ENCODE peak calls at places on chromosome 11, in four cellular contexts. One of them, this sample, is unnamed.

GRCh38 chr11:114197799-114198500 is 98.2 kb upstream of the NNMT start:
- DNase-seq in SK-N-SH: no peak
- DNase-seq in HepG2: no peak
- DNase-seq in GM12878: no peak
- DNase-seq in this sample: no peak

GRCh38 chr11:69425895-69426544 is 55.4 kb upstream of the LINC01488 start:
- DNase-seq in SK-N-SH: no peak
- DNase-seq in HepG2: no peak
- DNase-seq in GM12878: no peak
- DNase-seq in this sample: no peak

GRCh38 chr11:33025339-33025722 is 9.7 kb downstream of the DEPDC7 start:
- DNase-seq in SK-N-SH: no peak
- DNase-seq in HepG2: no peak
- DNase-seq in GM12878: no peak
- DNase-seq in this sample: no peak

GRCh38 chr11:77381749-77382693 is 80.5 kb upstream of the GDPD4 start:
- DNase-seq in SK-N-SH: no peak
- DNase-seq in HepG2: no peak
- DNase-seq in GM12878: no peak
- DNase-seq in this sample: no peak

GRCh38 chr11:19508166-19508565 is 204.5 kb upstream of the NAV2 start:
- DNase-seq in SK-N-SH: no peak
- DNase-seq in HepG2: peak
- DNase-seq in GM12878: no peak
- DNase-seq in this sample: peak

GRCh38 chr11:45803981-45804805 is 756 bp upstream of the SLC35C1 start:
- DNase-seq in SK-N-SH: peak
- DNase-seq in HepG2: peak
- DNase-seq in GM12878: no peak
- DNase-seq in this sample: peak

GRCh38 chr11:32931605-32932004 is 39.0 kb downstream of the QSER1 start:
- DNase-seq in SK-N-SH: no peak
- DNase-seq in HepG2: no peak
- DNase-seq in GM12878: no peak
- DNase-seq in this sample: no peak

GRCh38 chr11:121520243-121521144 is 67.7 kb upstream of the SORL1-AS1 start:
- DNase-seq in SK-N-SH: no peak
- DNase-seq in HepG2: no peak
- DNase-seq in GM12878: no peak
- DNase-seq in this sample: no peak

GRCh38 chr11:12731841-12732336 is 57.7 kb downstream of the TEAD1 start:
- DNase-seq in SK-N-SH: no peak
- DNase-seq in HepG2: no peak
- DNase-seq in GM12878: no peak
- DNase-seq in this sample: no peak

GRCh38 chr11:61482513-61482912 is 26.0 kb upstream of the LRRC10B start:
- DNase-seq in SK-N-SH: peak
- DNase-seq in HepG2: no peak
- DNase-seq in GM12878: no peak
- DNase-seq in this sample: peak

GRCh38 chr11:134418119-134418840 is 6.2 kb upstream of the B3GAT1 start:
- DNase-seq in SK-N-SH: peak
- DNase-seq in HepG2: no peak
- DNase-seq in GM12878: no peak
- DNase-seq in this sample: no peak

GRCh38 chr11:18203723-18204122 is 31.1 kb downstream of the MRGPRX4 start:
- DNase-seq in SK-N-SH: peak
- DNase-seq in HepG2: peak
- DNase-seq in GM12878: no peak
- DNase-seq in this sample: peak

GRCh38 chr11:94796863-94797262 is 28.7 kb downstream of the AMOTL1 start:
- DNase-seq in SK-N-SH: no peak
- DNase-seq in HepG2: no peak
- DNase-seq in GM12878: no peak
- DNase-seq in this sample: no peak

GRCh38 chr11:60933416-60933815 is 9.2 kb downstream of the TMEM132A start:
- DNase-seq in SK-N-SH: no peak
- DNase-seq in HepG2: no peak
- DNase-seq in GM12878: no peak
- DNase-seq in this sample: no peak

GRCh38 chr11:132639986-132640385 is 892.3 kb downstream of the OPCML start:
- DNase-seq in SK-N-SH: no peak
- DNase-seq in HepG2: no peak
- DNase-seq in GM12878: no peak
- DNase-seq in this sample: no peak

GRCh38 chr11:103942646-103943045 is 93.8 kb upstream of the DDI1 start:
- DNase-seq in SK-N-SH: no peak
- DNase-seq in HepG2: no peak
- DNase-seq in GM12878: no peak
- DNase-seq in this sample: no peak

GRCh38 chr11:122197055-122197987 is 81.3 kb upstream of the BLID start:
- DNase-seq in SK-N-SH: no peak
- DNase-seq in HepG2: peak
- DNase-seq in GM12878: no peak
- DNase-seq in this sample: peak

GRCh38 chr11:125481531-125481930 is 14.5 kb downstream of the FEZ1 start:
- DNase-seq in SK-N-SH: peak
- DNase-seq in HepG2: no peak
- DNase-seq in GM12878: no peak
- DNase-seq in this sample: no peak
- TF ChIP-seq PBX3 in SK-N-SH: no peak
- TF ChIP-seq PBX3 in HepG2: no peak
- TF ChIP-seq PBX3 in GM12878: no peak
- TF ChIP-seq PBX3 in this sample: no peak

DNA sequence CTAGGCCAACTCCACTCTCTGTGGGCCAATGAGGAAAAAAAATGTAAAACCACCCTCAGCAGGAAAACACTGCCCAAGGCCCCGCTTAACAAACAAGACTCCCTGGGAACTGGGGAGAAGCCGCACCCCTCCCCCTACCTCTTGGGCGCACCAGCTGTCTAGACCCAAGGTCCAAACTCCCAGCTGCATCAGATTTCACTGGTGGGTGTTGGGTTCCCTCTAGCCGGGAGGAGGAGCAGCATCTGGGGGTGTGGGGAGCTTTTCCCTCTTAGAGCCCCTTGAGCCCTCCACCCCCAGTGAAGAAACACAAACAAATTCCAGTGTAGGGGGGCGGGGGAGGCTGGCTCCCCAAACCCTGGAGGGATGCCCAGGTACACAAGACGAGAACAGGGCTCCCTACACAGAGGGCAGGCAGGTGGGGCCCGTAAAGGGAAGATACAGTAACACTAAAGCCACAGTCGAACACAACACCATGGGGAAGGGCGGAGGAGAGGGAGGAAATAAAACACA is 64.9 kb downstream of the NECTIN1 start:
- DNase-seq in SK-N-SH: no peak
- DNase-seq in HepG2: peak
- DNase-seq in GM12878: no peak
- DNase-seq in this sample: no peak
- TF ChIP-seq MAX in SK-N-SH: no peak
- TF ChIP-seq MAX in HepG2: no peak
- TF ChIP-seq MAX in GM12878: no peak
- TF ChIP-seq MAX in this sample: no peak

DNA sequence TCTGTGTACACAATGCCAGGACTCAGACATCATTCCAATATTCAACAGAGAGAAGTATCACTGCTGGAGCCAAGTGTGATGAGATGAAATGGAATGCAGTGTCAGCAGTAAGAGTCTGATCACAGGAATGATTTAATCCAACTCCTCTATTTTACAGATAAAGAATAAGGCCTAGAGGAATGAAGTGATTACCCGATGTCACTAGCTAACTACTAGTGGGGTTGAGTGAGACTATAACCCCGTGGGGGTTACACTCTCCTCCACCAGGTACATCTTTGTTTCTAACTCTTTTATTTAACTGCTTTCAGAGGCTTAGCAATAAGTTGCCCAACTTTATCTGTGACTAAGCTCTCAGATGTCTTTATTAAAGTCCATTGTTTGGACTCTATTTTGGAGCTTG is 94.2 kb upstream of the FAT3 start:
- DNase-seq in SK-N-SH: no peak
- DNase-seq in HepG2: no peak
- DNase-seq in GM12878: no peak
- DNase-seq in this sample: no peak
- TF ChIP-seq PBX3 in SK-N-SH: peak
- TF ChIP-seq PBX3 in HepG2: no peak
- TF ChIP-seq PBX3 in GM12878: no peak
- TF ChIP-seq PBX3 in this sample: no peak

GRCh38 chr11:1555713-1556153 is 16.3 kb downstream of the DUSP8 start:
- DNase-seq in SK-N-SH: no peak
- DNase-seq in HepG2: no peak
- DNase-seq in GM12878: no peak
- DNase-seq in this sample: no peak
- TF ChIP-seq MAX in SK-N-SH: no peak
- TF ChIP-seq MAX in HepG2: no peak
- TF ChIP-seq MAX in GM12878: no peak
- TF ChIP-seq MAX in this sample: no peak

DNA sequence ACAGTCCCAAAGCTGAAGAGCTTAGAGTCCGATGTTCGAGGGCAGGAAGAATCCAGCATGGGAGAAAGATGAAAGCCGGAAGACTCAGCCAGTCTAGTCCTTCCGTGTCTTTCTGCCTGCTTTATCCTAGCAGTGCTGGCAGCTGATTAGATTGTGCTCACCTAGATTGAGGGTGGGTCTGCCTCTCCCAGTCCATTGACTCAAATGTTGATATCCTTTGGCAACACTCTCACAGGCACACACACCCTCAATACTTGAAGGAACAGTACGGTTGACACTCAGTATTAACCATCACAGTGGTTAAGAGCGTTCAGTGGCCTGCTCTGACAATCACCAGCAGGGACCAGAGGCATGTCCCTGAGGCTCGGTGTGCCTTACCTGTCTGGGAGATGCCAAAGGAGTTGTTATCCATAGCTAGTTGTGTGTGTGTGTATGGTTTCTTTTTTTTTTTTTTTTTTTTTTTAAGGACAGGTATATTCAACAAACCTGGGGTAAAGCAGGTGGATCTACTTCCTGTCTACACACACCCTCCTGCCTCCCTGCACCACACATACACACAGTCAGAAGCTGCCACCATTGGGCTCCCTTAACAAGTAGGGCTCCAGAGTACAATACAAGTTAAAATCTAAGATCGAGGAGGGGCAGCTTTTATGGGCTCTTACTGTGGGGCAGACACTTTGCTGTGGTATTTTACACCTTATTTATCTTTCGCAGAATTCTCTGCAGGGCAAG is 135.3 kb downstream of the CSNK2A3 start:
- DNase-seq in SK-N-SH: no peak
- DNase-seq in HepG2: no peak
- DNase-seq in GM12878: no peak
- DNase-seq in this sample: no peak
- TF ChIP-seq PBX3 in SK-N-SH: no peak
- TF ChIP-seq PBX3 in HepG2: no peak
- TF ChIP-seq PBX3 in GM12878: no peak
- TF ChIP-seq PBX3 in this sample: no peak